ENCODE peak calls at places on chromosomes 4 and X, in ten cellular contexts. D is spleen, T is adrenal gland, B is kidney, U is A549, F is cardiac muscle cell, I is OCI-LY7, E is mesendoderm, P is Karpas-422, L is fibroblast of lung. X is an unnamed sample. For H3K4me1, the result is how much of the 10 kb centered on the place peaks cover.

GRCh38 chr4:182555997-182556418 is 312.8 kb downstream of the TENM3 start:
- DNase-seq in D (no peak), T (peak), B (no peak), U (no peak), F (peak), I (no peak), E (peak), P (no peak), L (peak), X (no peak)

GRCh38 chrX:153494541-153495361 is at the start of gene BGN:
- DNase-seq in D (no peak), T (peak), B (peak), U (no peak), F (peak), I (no peak), E (peak), P (no peak), L (peak), X (no peak)

GRCh38 chr4:111761531-111761930 is 383.7 kb upstream of the FAM241A start:
- DNase-seq in D (no peak), T (no peak), B (no peak), U (no peak), F (no peak), I (no peak), E (no peak), P (no peak), L (peak), X (no peak)

GRCh38 chrX:94178145-94178790 is 504.3 kb downstream of the FAM133A start:
- DNase-seq in D (no peak), T (no peak), B (no peak), U (peak), F (no peak), I (no peak), E (no peak), P (no peak), L (peak), X (no peak)

GRCh38 chr4:6473264-6474052 is 1.0 kb upstream of the PPP2R2C start:
- DNase-seq in D (peak), T (no peak), B (no peak), U (no peak), F (no peak), I (no peak), E (no peak), P (no peak), L (no peak), X (no peak)

GRCh38 chr4:127793528-127793927 is 11.4 kb downstream of the HSPA4L start:
- DNase-seq in D (no peak), T (no peak), B (no peak), U (no peak), F (no peak), I (no peak), E (no peak), P (no peak), L (no peak), X (no peak)

GRCh38 chr4:36747277-36748129 is 466.1 kb downstream of the DTHD1 start:
- DNase-seq in D (no peak), T (no peak), B (peak), U (no peak), F (no peak), I (no peak), E (peak), P (no peak), L (no peak), X (no peak)

GRCh38 chr4:101205878-101206277 is 141.4 kb downstream of the PPP3CA start:
- DNase-seq in D (no peak), T (no peak), B (no peak), U (peak), F (peak), I (no peak), E (peak), P (no peak), L (peak), X (peak)

GRCh38 chrX:11908371-11908770 is 150.3 kb downstream of the MSL3 start:
- DNase-seq in D (no peak), T (no peak), B (no peak), U (peak), F (peak), I (peak), E (peak), P (peak), L (peak), X (peak)

GRCh38 chr4:88188738-88189417 is 30.4 kb upstream of the ABCG2 start:
- DNase-seq in D (no peak), T (no peak), B (no peak), U (no peak), F (no peak), I (no peak), E (no peak), P (no peak), L (no peak), X (no peak)

GRCh38 chrX:150155396-150156048 is 207.6 kb upstream of the MAMLD1 start:
- DNase-seq in D (no peak), T (peak), B (peak), U (peak), F (peak), I (no peak), E (no peak), P (no peak), L (peak), X (no peak)

GRCh38 chr4:112648263-112649054 is 11.5 kb downstream of the LARP7 start:
- DNase-seq in D (no peak), T (no peak), B (no peak), U (no peak), F (no peak), I (no peak), E (peak), P (no peak), L (peak), X (no peak)

GRCh38 chrX:38175140-38175539 is 45.5 kb downstream of the SRPX start:
- DNase-seq in D (no peak), T (peak), B (no peak), U (peak), F (no peak), I (peak), E (peak), P (peak), L (peak), X (no peak)

GRCh38 chrX:30620980-30621716 is 32.1 kb upstream of the GK start:
- DNase-seq in D (no peak), T (peak), B (no peak), U (peak), F (peak), I (no peak), E (peak), P (no peak), L (peak), X (no peak)

GRCh38 chr4:110484767-110485166 is 8.8 kb downstream of the ENPEP start:
- DNase-seq in D (no peak), T (no peak), B (no peak), U (no peak), F (peak), I (no peak), E (peak), P (no peak), L (peak), X (no peak)

GRCh38 chr4:677431-678293 is 3.3 kb downstream of the MYL5 start:
- DNase-seq in D (peak), T (peak), B (peak), U (no peak), F (no peak), I (peak), E (no peak), P (peak), L (no peak), X (no peak)

GRCh38 chrX:22095306-22095705 is 63.2 kb downstream of the PHEX start:
- DNase-seq in D (no peak), T (no peak), B (no peak), U (no peak), F (peak), I (no peak), E (no peak), P (no peak), L (peak), X (no peak)

GRCh38 chrX:46574337-46574940 is 874 bp downstream of the CHST7 start:
- DNase-seq in D (no peak), T (peak), B (peak), U (peak), F (peak), I (peak), E (peak), P (no peak), L (peak), X (no peak)

GRCh38 chrX:41302293-41302868 is 31.6 kb upstream of the DDX3X start:
- DNase-seq in D (no peak), T (no peak), B (no peak), U (peak), F (no peak), I (no peak), E (peak), P (no peak), L (no peak), X (no peak)

GRCh38 chr4:103076777-103077347 is 301 bp upstream of the SLC9B2 start:
- DNase-seq in D (no peak), T (no peak), B (no peak), U (no peak), F (no peak), I (peak), E (no peak), P (peak), L (no peak), X (no peak)

GRCh38 chrX:149282909-149283308 is 222.2 kb downstream of the IDS start:
- DNase-seq in D (no peak), T (no peak), B (no peak), U (no peak), F (no peak), I (no peak), E (no peak), P (no peak), L (no peak), X (no peak)

GRCh38 chr4:118034061-118034785 is at the start of gene NDST3:
- DNase-seq in D (peak), T (peak), B (peak), U (peak), F (peak), I (no peak), E (peak), P (peak), L (peak), X (no peak)

GRCh38 chr4:184330008-184330400 is 112.3 kb upstream of the ENPP6 start:
- DNase-seq in D (peak), T (peak), B (peak), U (no peak), F (no peak), I (no peak), E (no peak), P (no peak), L (peak), X (no peak)

GRCh38 chrX:40085714-40086113 is 12.0 kb downstream of the BCOR start:
- DNase-seq in D (no peak), T (no peak), B (no peak), U (no peak), F (no peak), I (no peak), E (no peak), P (peak), L (no peak), X (no peak)
- H3K27ac ChIP-seq in D (no peak), T (peak), B (peak), U (no peak), F (no peak), I (no peak), E (no peak), P (no peak), L (peak), X (no peak)

GRCh38 chrX:49167740-49168108 is 4.0 kb upstream of the PLP2 start:
- DNase-seq in D (no peak), T (no peak), B (no peak), U (no peak), F (no peak), I (no peak), E (no peak), P (no peak), L (no peak), X (no peak)
- H3K4me3 ChIP-seq in D (peak), T (no peak), B (peak), U (no peak), F (no peak), I (peak), E (no peak), P (peak), L (peak), X (peak)

GRCh38 chr4:114208747-114209146 is 229.3 kb upstream of the ARSJ start:
- DNase-seq in D (no peak), T (no peak), B (no peak), U (peak), F (no peak), I (no peak), E (no peak), P (no peak), L (peak), X (no peak)
- H3K4me1 ChIP-seq in D (under half), T (under half), B (under half), U (under half), F (under half), I (under half), E (under half), P (under half), L (under half), X (under half)

DNA sequence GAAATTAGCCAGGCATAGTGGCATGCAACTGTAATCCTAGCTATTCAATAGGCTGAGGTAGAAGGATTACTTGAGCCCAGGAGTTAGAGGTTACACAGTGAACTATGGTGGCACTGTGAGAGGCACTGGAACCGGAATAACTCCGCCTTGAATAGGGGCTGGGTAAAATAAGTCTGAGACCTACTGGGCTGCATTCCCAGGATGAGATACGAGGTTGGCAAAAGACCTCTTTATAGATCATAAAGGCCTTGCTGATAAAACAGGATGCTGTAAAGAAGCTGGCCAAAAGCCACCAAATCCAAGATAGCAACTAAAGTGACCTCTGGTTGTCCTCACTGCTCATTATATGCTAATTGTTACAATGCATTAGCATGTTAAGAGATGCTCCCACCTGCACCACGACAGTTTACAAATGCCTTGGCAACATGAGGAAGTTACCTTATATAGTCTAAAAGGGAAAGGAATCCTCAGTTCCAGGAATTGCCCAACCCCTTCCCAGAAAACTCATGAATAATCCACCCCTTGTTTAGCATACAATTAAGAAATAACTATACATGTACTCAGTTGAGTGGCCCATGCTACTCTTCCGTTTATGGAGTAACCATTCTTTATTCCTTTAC is 88.6 kb downstream of the CENPC start:
- DNase-seq in D (no peak), T (peak), B (no peak), U (no peak), F (peak), I (no peak), E (peak), P (no peak), L (no peak), X (no peak)
- H3K27ac ChIP-seq in D (no peak), T (no peak), B (no peak), U (no peak), F (no peak), I (no peak), E (no peak), P (no peak), L (no peak), X (no peak)

GRCh38 chr4:23631255-23631950 is 258.4 kb downstream of the PPARGC1A start:
- DNase-seq in D (no peak), T (no peak), B (no peak), U (no peak), F (no peak), I (no peak), E (peak), P (no peak), L (no peak), X (no peak)

GRCh38 chr4:23630110-23630509 is 259.7 kb downstream of the PPARGC1A start:
- DNase-seq in D (no peak), T (no peak), B (no peak), U (no peak), F (no peak), I (no peak), E (peak), P (no peak), L (peak), X (no peak)

DNA sequence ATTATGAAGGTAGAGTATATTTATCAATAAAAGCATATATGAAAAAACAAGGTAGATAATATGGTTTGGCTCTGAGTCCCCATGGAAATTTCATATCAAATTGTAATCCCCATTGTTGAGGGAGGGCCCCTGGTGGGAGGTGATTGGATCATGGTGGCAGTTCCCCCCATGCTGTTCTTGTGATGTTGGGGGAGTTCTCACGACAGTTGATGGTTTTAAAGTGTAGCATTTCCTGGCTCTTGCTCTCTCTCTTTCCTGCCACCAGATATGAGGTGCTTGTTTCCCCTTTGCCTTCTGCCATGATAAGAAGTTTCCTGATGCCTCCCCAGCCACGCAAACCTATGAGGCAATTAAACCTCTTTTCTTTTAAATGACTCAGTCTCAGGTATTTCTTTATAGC is 260.4 kb downstream of the PPARGC1A start:
- DNase-seq in D (no peak), T (no peak), B (no peak), U (no peak), F (no peak), I (no peak), E (peak), P (no peak), L (no peak), X (no peak)
- H3K4me3 ChIP-seq in D (no peak), T (no peak), B (no peak), U (no peak), F (no peak), I (no peak), E (no peak), P (no peak), L (no peak), X (no peak)